ENCODE peak calls at places on chromosomes 11 and 22, in six cellular contexts. E is iPS DF 19.7; Z is hippocampal formation; H is astrocyte; R is endothelial cell; P is stimulated activated CD8-positive, alpha-beta memory T cell treated with anti-CD3 and anti-CD28 coated beads, Interleukin-15, amount 100 ng/mL, for 1 hour. G is an unnamed sample.

GRCh38 chr11:7592706-7593105 is 78.9 kb downstream of the PPFIBP2 start:
- DNase-seq in E (no peak), Z (no peak), H (no peak), R (no peak), P (no peak), G (no peak)

GRCh38 chr22:49571326-49571725 is 256.3 kb downstream of the BRD1 start:
- DNase-seq in E (no peak), Z (no peak), H (no peak), R (no peak), P (no peak), G (no peak)

GRCh38 chr11:130434521-130435223 is 6.3 kb upstream of the ADAMTS8 start:
- DNase-seq in E (no peak), Z (peak; percentile 71), H (peak; percentile 60), R (peak; percentile 72), P (peak; percentile 37), G (peak; percentile 75)

GRCh38 chr11:93370260-93370659 is 39.7 kb downstream of the DEUP1 start:
- DNase-seq in E (no peak), Z (no peak), H (peak; percentile 37), R (no peak), P (no peak), G (no peak)

GRCh38 chr11:74583024-74583624 is 9.3 kb upstream of the POLD3 start:
- DNase-seq in E (no peak), Z (no peak), H (no peak), R (no peak), P (no peak), G (no peak)

GRCh38 chr11:93921695-93922468 is 71.5 kb upstream of the VSTM5 start:
- DNase-seq in E (peak; percentile 70), Z (no peak), H (peak; percentile 45), R (peak; percentile 64), P (no peak), G (peak; percentile 70)

GRCh38 chr22:50298937-50299656 is 8.3 kb downstream of the PLXNB2 start:
- DNase-seq in E (no peak), Z (no peak), H (no peak), R (no peak), P (no peak), G (no peak)

GRCh38 chr11:106879029-106879428 is 139.2 kb downstream of the GUCY1A2 start:
- DNase-seq in E (no peak), Z (no peak), H (no peak), R (no peak), P (no peak), G (no peak)

GRCh38 chr11:70270877-70271634 is 566 bp downstream of the PPFIA1 start:
- DNase-seq in E (no peak), Z (no peak), H (peak; percentile 66), R (peak; percentile 60), P (peak; percentile 8), G (peak; percentile 35)

GRCh38 chr22:42269407-42270177 is 861 bp downstream of the TCF20 start:
- DNase-seq in E (no peak), Z (peak; percentile 38), H (peak; percentile 9), R (peak; percentile 52), P (peak; percentile 35), G (peak; percentile 78)

GRCh38 chr11:27699242-27699925 is 871 bp downstream of the BDNF start:
- DNase-seq in E (no peak), Z (no peak), H (peak; percentile 61), R (no peak), P (no peak), G (no peak)

G was measured in HAP-1.